ENCODE peak calls at places on chromosomes 5 and 9, in six cellular contexts. Z is tibial nerve; D is fibroblast of lung; V is H1; S is AG04450; P is CD8-positive, alpha-beta T cell. X is an unnamed sample.

GRCh38 chr9:123069010-123069481 is 35.6 kb downstream of the GPR21 start:
- DNase-seq in Z (no peak), D (peak; percentile 95), V (no peak), S (peak; percentile 83), P (no peak), X (no peak)

GRCh38 chr5:33794550-33795300 is 97.1 kb downstream of the ADAMTS12 start:
- DNase-seq in Z (no peak), D (peak; percentile 80), V (no peak), S (no peak), P (no peak), X (no peak)

GRCh38 chr9:86741311-86742215 is 205.7 kb downstream of the GAS1 start:
- DNase-seq in Z (no peak), D (peak; percentile 82), V (no peak), S (no peak), P (no peak), X (no peak)

GRCh38 chr5:173228639-173229380 is 6.2 kb downstream of the NKX2-5 start:
- DNase-seq in Z (no peak), D (no peak), V (no peak), S (no peak), P (no peak), X (no peak)

GRCh38 chr9:35385042-35385441 is 104.9 kb upstream of the RUSC2 start:
- DNase-seq in Z (no peak), D (peak; percentile 50), V (no peak), S (peak; percentile 37), P (no peak), X (no peak)

GRCh38 chr9:72665421-72665820 is 144.0 kb downstream of the TMC1 start:
- DNase-seq in Z (no peak), D (peak; percentile 88), V (no peak), S (no peak), P (no peak), X (no peak)

GRCh38 chr5:172595591-172596455 is 45.2 kb upstream of the NEURL1B start:
- DNase-seq in Z (no peak), D (no peak), V (no peak), S (no peak), P (no peak), X (no peak)

GRCh38 chr5:149552761-149553160 is 1.5 kb upstream of the CSNK1A1 start:
- DNase-seq in Z (no peak), D (no peak), V (no peak), S (no peak), P (no peak), X (no peak)

GRCh38 chr5:114857951-114858401 is 311.7 kb downstream of the TRIM36 start:
- DNase-seq in Z (no peak), D (peak; percentile 5), V (no peak), S (no peak), P (no peak), X (no peak)

GRCh38 chr9:105447814-105448812 is at the start of gene FSD1L:
- DNase-seq in Z (peak; percentile 75), D (peak; percentile 92), V (peak; percentile 65), S (peak; percentile 78), P (peak; percentile 82), X (peak; percentile 80)

GRCh38 chr5:129591508-129592160 is 131.5 kb downstream of the ADAMTS19 start:
- DNase-seq in Z (no peak), D (no peak), V (no peak), S (no peak), P (no peak), X (no peak)

GRCh38 chr5:72160299-72160698 is 53.0 kb downstream of the MAP1B start:
- DNase-seq in Z (no peak), D (peak; percentile 93), V (no peak), S (peak; percentile 93), P (no peak), X (no peak)

DNA sequence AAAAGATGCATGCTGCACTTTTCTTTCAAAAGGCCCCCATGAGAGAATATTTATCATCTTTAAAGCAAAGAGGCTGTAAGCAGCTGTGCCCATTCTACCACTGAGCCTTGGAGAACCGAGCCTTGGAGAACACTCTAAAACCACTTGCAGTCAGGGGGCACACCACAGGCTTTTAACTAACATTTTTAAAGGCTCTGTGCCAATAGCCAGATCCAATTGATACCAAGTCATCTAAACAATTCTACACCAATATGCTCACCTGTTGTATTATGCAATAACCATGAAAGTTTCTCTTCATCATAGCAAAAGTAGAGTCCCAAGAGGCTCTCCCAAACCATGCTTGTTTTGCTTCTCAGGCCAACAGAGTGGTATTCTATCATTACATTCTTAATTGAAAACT is 1090.5 kb upstream of the SEMA6A start:
- DNase-seq in Z (no peak), D (no peak), V (no peak), S (no peak), P (no peak), X (no peak)
- H3K27ac ChIP-seq in Z (no peak overlapping the region), D (no peak overlapping the region), V (no peak overlapping the region), S (no peak overlapping the region), P (no peak overlapping the region), X (no peak overlapping the region)

DNA sequence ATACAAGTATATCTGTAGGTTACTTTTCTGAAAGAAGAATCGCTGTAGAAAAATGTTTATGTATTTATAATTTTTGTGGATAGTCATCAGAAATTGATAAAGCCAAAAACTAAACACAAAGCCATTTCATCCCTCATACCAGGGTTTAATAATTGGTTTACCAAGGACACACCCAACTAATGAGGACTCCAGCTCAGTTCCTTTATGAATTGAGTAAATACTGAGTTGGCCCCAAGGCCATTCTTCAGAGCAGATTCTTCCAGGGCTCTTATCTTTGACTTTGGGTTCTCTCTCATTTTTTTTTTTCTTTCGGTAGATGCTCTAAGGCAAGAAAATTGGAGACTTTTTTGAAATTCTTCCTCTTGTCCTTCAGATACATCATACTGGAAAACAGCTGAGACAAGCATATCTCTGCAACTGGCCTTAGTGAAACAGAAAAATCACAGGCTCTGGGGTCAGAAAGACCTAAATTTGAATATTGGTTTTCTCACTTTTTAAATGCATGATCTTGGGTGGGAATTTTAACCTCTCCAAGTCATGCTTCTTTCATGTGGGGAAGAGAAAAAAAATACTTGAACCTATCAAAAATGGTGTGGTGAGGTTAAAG is 401.8 kb downstream of the ARHGEF28 start:
- DNase-seq in Z (no peak), D (no peak), V (no peak), S (no peak), P (no peak), X (no peak)
- H3K27ac ChIP-seq in Z (no peak overlapping the region), D (no peak overlapping the region), V (no peak overlapping the region), S (no peak overlapping the region), P (no peak overlapping the region), X (no peak overlapping the region)

GRCh38 chr9:5612187-5612535 is 16.7 kb upstream of the RIC1 start:
- DNase-seq in Z (no peak), D (no peak), V (no peak), S (no peak), P (no peak), X (no peak)
- H3K27ac ChIP-seq in Z (peak overlapping the region; percentile 41), D (no peak overlapping the region), V (no peak overlapping the region), S (no peak overlapping the region), P (no peak overlapping the region), X (no peak overlapping the region)

GRCh38 chr9:112051812-112052211 is 123.3 kb downstream of the SUSD1 start:
- DNase-seq in Z (no peak), D (peak; percentile 77), V (no peak), S (no peak), P (no peak), X (no peak)
- H3K27ac ChIP-seq in Z (no peak overlapping the region), D (peak overlapping the region; percentile 75), V (no peak overlapping the region), S (no peak overlapping the region), P (no peak overlapping the region), X (no peak overlapping the region)